ENCODE peak calls at places on chromosomes 3 and 15, in five cellular contexts. O is uterus; M is naive thymus-derived CD4-positive, alpha-beta T cell; A is A549; G is mesendoderm. L is an unnamed sample.

GRCh38 chr3:4948395-4948794 is 30.8 kb upstream of the BHLHE40 start:
- DNase-seq in O (no peak), M (no peak), A (no peak), G (no peak), L (no peak)

GRCh38 chr15:92638291-92638708 is 17.3 kb downstream of the FAM174B start:
- DNase-seq in O (no peak), M (no peak), A (no peak), G (no peak), L (no peak)

GRCh38 chr15:51736069-51736468 is 1.4 kb downstream of the LYSMD2 start:
- DNase-seq in O (no peak), M (no peak), A (no peak), G (no peak), L (no peak)

GRCh38 chr15:73704869-73705645 is 20.9 kb downstream of the CD276 start:
- DNase-seq in O (peak), M (peak), A (peak), G (peak), L (peak)

GRCh38 chr15:28103402-28103801 is 4.3 kb upstream of the OCA2 start:
- DNase-seq in O (no peak), M (no peak), A (no peak), G (no peak), L (no peak)

GRCh38 chr3:113532698-113533533 is 561 bp downstream of the SIDT1 start:
- DNase-seq in O (no peak), M (peak), A (peak), G (peak), L (no peak)

GRCh38 chr3:29374255-29374654 is 93.4 kb downstream of the RBMS3 start:
- DNase-seq in O (no peak), M (no peak), A (no peak), G (no peak), L (no peak)

GRCh38 chr3:117586161-117586560 is 876.6 kb downstream of the TUSC7 start:
- DNase-seq in O (no peak), M (no peak), A (no peak), G (no peak), L (no peak)

GRCh38 chr15:93072440-93073394 is 16.3 kb downstream of the RGMA start:
- DNase-seq in O (peak), M (no peak), A (peak), G (peak), L (no peak)

GRCh38 chr15:39213385-39213840 is 367.5 kb upstream of the THBS1 start:
- DNase-seq in O (peak), M (no peak), A (no peak), G (peak), L (no peak)

GRCh38 chr3:1693145-1693544 is 405.5 kb upstream of the CNTN4 start:
- DNase-seq in O (no peak), M (no peak), A (no peak), G (peak), L (no peak)

DNA sequence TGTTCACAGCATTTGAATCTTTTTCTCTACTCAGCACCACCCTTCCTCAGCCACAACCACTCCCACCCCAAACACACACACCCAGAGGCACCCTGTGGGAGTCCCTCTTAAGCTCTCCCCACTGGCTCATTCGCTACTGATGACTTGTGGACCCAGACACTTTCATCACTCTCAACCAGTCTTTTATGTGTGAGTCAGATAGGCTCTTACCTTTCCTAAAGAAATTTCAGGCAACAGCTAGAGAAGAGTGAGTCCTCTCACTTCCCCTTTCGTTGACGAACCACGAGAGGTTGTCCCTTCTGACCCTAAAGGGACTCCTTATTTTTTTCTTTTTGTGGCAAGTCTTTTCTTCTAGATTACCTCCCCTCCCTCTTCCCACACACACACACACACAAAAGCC is 58.1 kb downstream of the ARHGAP31 start:
- DNase-seq in O (no peak), M (peak), A (no peak), G (peak), L (no peak)
- H3K27ac ChIP-seq in O (no peak), M (no peak), A (no peak), G (peak), L (no peak)

DNA sequence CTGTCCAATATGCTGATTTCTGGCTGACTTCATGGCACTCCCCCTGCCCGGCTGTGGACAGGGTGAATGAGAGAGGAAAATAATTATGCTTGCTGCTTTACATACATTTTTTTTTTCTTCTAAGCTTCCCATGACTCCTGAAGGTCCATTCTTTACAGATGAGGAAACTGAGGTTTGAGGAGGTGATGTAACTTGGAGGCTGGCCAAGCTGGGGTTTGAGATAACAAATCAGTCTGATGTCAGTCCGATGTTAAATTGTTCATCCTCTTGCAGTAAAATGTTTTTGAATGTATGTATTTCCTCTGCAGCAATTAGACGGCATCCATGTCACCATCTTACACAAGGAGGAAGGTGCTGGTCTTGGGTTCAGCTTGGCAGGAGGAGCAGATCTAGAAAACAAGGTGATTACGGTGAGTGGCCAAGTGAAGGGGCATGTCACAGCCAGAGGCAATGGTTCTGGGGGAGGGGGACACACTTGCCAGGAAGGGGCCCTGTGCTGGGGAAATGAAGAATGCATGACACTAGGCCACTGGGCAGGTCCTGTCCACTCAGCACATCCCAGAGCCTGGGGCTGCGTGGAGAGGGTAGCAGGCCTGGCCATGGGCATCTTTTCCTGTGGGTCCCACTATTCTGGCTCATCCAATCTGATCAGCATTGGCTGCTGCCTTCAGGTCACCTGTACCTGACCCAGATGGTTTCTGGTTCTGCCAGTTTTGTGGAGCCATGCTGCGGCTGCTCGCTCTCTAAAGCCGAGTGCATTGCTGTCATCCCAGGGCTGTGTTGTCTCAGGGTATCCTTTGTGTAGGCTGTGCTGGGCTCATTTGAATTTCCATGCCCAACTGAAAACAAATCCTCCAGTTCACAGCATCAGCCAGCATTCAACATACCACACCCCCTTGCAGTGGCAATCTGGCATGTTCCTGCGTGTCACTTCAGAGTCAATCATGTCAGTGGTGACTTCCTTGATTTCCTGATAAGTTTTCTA is 20.4 kb downstream of the STARD5 start:
- DNase-seq in O (no peak), M (peak), A (no peak), G (no peak), L (no peak)
- H3K27ac ChIP-seq in O (no peak), M (peak), A (no peak), G (no peak), L (peak)

GRCh38 chr3:46935989-46936620 is 40.4 kb downstream of the CCDC12 start:
- DNase-seq in O (no peak), M (no peak), A (no peak), G (no peak), L (no peak)
- H3K27ac ChIP-seq in O (peak), M (no peak), A (peak), G (peak), L (no peak)

GRCh38 chr3:177263615-177264365 is 66.5 kb upstream of the TBL1XR1 start:
- DNase-seq in O (no peak), M (no peak), A (no peak), G (no peak), L (no peak)
- H3K27ac ChIP-seq in O (no peak), M (no peak), A (peak), G (no peak), L (no peak)

GRCh38 chr3:70832035-70832795 is 519.8 kb upstream of the MDFIC2 start:
- DNase-seq in O (no peak), M (no peak), A (no peak), G (no peak), L (no peak)
- H3K27ac ChIP-seq in O (no peak), M (no peak), A (no peak), G (no peak), L (no peak)

L was measured in substantia nigra.